ENCODE peak calls at places on chromosome 15, in seven cellular contexts. U, R, B, G, W, F and Y are unnamed samples. For H3K27me3, the result is how much of the 10 kb centered on the place peaks cover.

GRCh38 chr15:48330855-48331795 is at the start of gene DUT:
- DNase-seq in U (peak), R (peak), B (peak), G (peak), W (peak), F (peak), Y (peak)

GRCh38 chr15:71374607-71375352 is 259.5 kb downstream of the THSD4 start:
- DNase-seq in U (no peak), R (no peak), B (no peak), G (peak), W (peak), F (no peak), Y (no peak)

GRCh38 chr15:22887157-22887951 is 48.9 kb downstream of the NIPA2 start:
- DNase-seq in U (no peak), R (peak), B (peak), G (peak), W (no peak), F (no peak), Y (peak)

GRCh38 chr15:99818872-99819271 is 85.6 kb upstream of the LYSMD4 start:
- DNase-seq in U (no peak), R (no peak), B (no peak), G (no peak), W (no peak), F (no peak), Y (no peak)

GRCh38 chr15:39598958-39599845 is 18.3 kb downstream of the THBS1 start:
- DNase-seq in U (no peak), R (no peak), B (no peak), G (peak), W (no peak), F (no peak), Y (no peak)

GRCh38 chr15:34158355-34158754 is 51.5 kb downstream of the KATNBL1 start:
- DNase-seq in U (no peak), R (no peak), B (no peak), G (no peak), W (no peak), F (no peak), Y (no peak)

GRCh38 chr15:87609474-87609873 is 647.1 kb downstream of the NTRK3 start:
- DNase-seq in U (no peak), R (no peak), B (no peak), G (peak), W (no peak), F (peak), Y (no peak)

GRCh38 chr15:35181538-35181937 is 96.4 kb upstream of the NANOGP8 start:
- DNase-seq in U (no peak), R (no peak), B (no peak), G (peak), W (no peak), F (no peak), Y (no peak)

GRCh38 chr15:20644026-20644425 is 102.4 kb upstream of the GOLGA6L6 start:
- DNase-seq in U (no peak), R (no peak), B (peak), G (no peak), W (no peak), F (no peak), Y (no peak)

GRCh38 chr15:52738311-52738710 is 51.8 kb downstream of the ONECUT1 start:
- DNase-seq in U (no peak), R (no peak), B (no peak), G (no peak), W (no peak), F (no peak), Y (no peak)

GRCh38 chr15:58732620-58733363 is 16.7 kb downstream of the ADAM10 start:
- DNase-seq in U (no peak), R (no peak), B (no peak), G (no peak), W (no peak), F (no peak), Y (no peak)

GRCh38 chr15:67839358-67839928 is 402 bp downstream of the RNU6-1 start:
- DNase-seq in U (no peak), R (no peak), B (no peak), G (peak), W (peak), F (no peak), Y (no peak)

GRCh38 chr15:45827275-45827674 is 192.4 kb downstream of the SQOR start:
- DNase-seq in U (peak), R (no peak), B (no peak), G (no peak), W (no peak), F (peak), Y (no peak)

GRCh38 chr15:96273317-96274086 is 57.0 kb upstream of the NR2F2 start:
- DNase-seq in U (peak), R (no peak), B (no peak), G (peak), W (no peak), F (peak), Y (no peak)

GRCh38 chr15:36589971-36590370 is 10.5 kb downstream of the CDIN1 start:
- DNase-seq in U (no peak), R (no peak), B (no peak), G (peak), W (no peak), F (no peak), Y (no peak)

GRCh38 chr15:64687167-64688085 is 88.0 kb downstream of the RBPMS2 start:
- DNase-seq in U (no peak), R (peak), B (no peak), G (no peak), W (peak), F (no peak), Y (no peak)

GRCh38 chr15:67002379-67002778 is 63.0 kb upstream of the SMAD3 start:
- DNase-seq in U (no peak), R (no peak), B (no peak), G (no peak), W (no peak), F (no peak), Y (no peak)

GRCh38 chr15:40354408-40355171 is 3.4 kb upstream of the DISP2 start:
- DNase-seq in U (peak), R (peak), B (peak), G (peak), W (peak), F (no peak), Y (no peak)

GRCh38 chr15:40925863-40926658 is 3.1 kb upstream of the DLL4 start:
- DNase-seq in U (peak), R (no peak), B (no peak), G (no peak), W (peak), F (no peak), Y (peak)

GRCh38 chr15:30038667-30039523 is 43.9 kb upstream of the GOLGA8J start:
- DNase-seq in U (no peak), R (no peak), B (no peak), G (no peak), W (no peak), F (peak), Y (no peak)

GRCh38 chr15:52221730-52222129 is 30.5 kb upstream of the GNB5 start:
- DNase-seq in U (no peak), R (no peak), B (no peak), G (no peak), W (no peak), F (no peak), Y (no peak)

GRCh38 chr15:35505816-35506215 is 40.1 kb downstream of the DPH6 start:
- DNase-seq in U (no peak), R (no peak), B (no peak), G (no peak), W (no peak), F (no peak), Y (no peak)

GRCh38 chr15:70344666-70345065 is 246.9 kb upstream of the TLE3 start:
- DNase-seq in U (peak), R (no peak), B (no peak), G (no peak), W (peak), F (peak), Y (no peak)

GRCh38 chr15:62344806-62345539 is 179.9 kb upstream of the C2CD4B start:
- DNase-seq in U (peak), R (peak), B (no peak), G (peak), W (peak), F (peak), Y (no peak)
- H3K4me3 ChIP-seq in U (no peak), R (no peak), B (no peak), G (peak), W (peak), F (no peak), Y (no peak)

DNA sequence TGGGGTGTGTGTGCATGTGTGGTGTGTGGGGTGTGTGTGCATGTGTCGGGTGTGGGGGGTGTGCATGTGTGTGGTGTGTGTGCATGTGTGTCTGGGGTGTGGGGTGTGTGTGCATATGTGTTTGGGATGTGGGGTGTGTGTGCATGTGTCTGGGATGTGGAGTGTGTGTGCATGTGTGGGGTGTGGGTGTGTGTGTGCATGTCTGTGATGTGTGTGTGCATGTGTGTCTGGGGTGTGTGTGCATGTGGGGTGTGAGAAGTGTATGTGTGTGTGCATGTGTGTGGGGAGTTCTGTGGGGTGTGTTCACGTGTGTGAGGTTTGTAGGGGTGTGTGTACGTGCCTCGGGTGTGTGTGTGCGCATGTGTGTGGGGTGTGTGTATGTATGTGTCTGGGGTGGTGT is 6.7 kb upstream of the OCA2 start:
- DNase-seq in U (no peak), R (no peak), B (no peak), G (no peak), W (no peak), F (no peak), Y (no peak)
- H3K27me3 ChIP-seq in U (under half), R (under half), B (under half), G (under half), W (under half), F (under half), Y (under half)

DNA sequence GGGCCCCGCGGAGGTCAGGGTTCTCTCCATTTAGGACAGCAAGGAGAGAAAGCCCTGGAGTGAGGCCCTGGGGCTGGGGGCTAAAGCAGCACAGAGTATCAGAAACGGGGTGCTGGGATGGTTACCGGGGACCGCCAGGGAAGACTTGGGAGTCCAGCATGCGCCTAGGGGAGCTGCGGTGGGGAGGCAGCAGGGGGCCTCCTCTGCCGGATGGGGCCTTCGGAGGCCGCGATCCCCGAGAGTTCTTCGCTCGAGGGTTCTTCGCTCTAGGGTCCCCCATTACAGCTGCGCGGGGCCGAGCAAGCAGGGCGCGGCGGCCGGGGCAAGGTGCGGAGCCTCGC is 515 bp upstream of the APBA2 start:
- DNase-seq in U (no peak), R (no peak), B (no peak), G (no peak), W (no peak), F (no peak), Y (no peak)
- H3K4me3 ChIP-seq in U (peak), R (no peak), B (peak), G (peak), W (peak), F (no peak), Y (peak)

GRCh38 chr15:55588070-55588817 is at the start of gene PYGO1:
- DNase-seq in U (peak), R (peak), B (peak), G (peak), W (peak), F (peak), Y (peak)

GRCh38 chr15:55589297-55589696 is 1.2 kb upstream of the PYGO1 start:
- DNase-seq in U (no peak), R (no peak), B (no peak), G (no peak), W (no peak), F (no peak), Y (no peak)

GRCh38 chr15:55587321-55588069 is 650 bp downstream of the PYGO1 start:
- DNase-seq in U (peak), R (peak), B (peak), G (peak), W (peak), F (peak), Y (no peak)

GRCh38 chr15:55586808-55587207 is 1.3 kb downstream of the PYGO1 start:
- DNase-seq in U (no peak), R (no peak), B (no peak), G (peak), W (no peak), F (no peak), Y (no peak)

DNA sequence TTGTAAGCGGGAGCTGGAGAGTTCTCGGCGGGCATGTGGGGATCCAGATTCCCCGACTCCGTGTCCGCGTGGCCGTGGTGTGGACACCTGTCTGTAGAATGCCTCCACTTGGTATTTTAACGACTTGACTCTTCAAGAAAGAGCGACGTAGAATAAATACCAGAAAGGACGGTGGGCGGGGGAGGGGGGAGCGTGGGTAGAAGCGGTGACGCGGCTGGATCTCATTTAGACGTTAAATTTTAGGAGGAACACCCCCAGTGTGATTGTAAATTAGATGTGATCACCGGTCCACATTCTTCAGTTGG is 625 bp upstream of the PYGO1 start:
- DNase-seq in U (no peak), R (no peak), B (no peak), G (no peak), W (no peak), F (no peak), Y (no peak)
- H3K27me3 ChIP-seq in U (under half), R (under half), B (under half), G (under half), W (under half), F (under half), Y (under half)

GRCh38 chr15:62895905-62896316 is 146.6 kb upstream of the TPM1 start:
- DNase-seq in U (no peak), R (no peak), B (no peak), G (peak), W (no peak), F (no peak), Y (no peak)

GRCh38 chr15:62897634-62898033 is 144.9 kb upstream of the TPM1 start:
- DNase-seq in U (no peak), R (no peak), B (no peak), G (no peak), W (no peak), F (no peak), Y (no peak)

GRCh38 chr15:62895139-62895866 is 147.2 kb upstream of the TPM1 start:
- DNase-seq in U (no peak), R (no peak), B (no peak), G (peak), W (no peak), F (no peak), Y (no peak)

GRCh38 chr15:62896969-62897486 is 145.5 kb upstream of the TPM1 start:
- DNase-seq in U (peak), R (peak), B (peak), G (peak), W (no peak), F (peak), Y (peak)

GRCh38 chr15:62896380-62896866 is 146.1 kb upstream of the TPM1 start:
- DNase-seq in U (no peak), R (no peak), B (no peak), G (no peak), W (no peak), F (no peak), Y (no peak)
- H3K4me3 ChIP-seq in U (no peak), R (no peak), B (no peak), G (no peak), W (no peak), F (no peak), Y (no peak)

GRCh38 chr15:55250392-55250791 is 39.2 kb downstream of the RAB27A start:
- DNase-seq in U (no peak), R (no peak), B (no peak), G (peak), W (no peak), F (peak), Y (no peak)

GRCh38 chr15:55247766-55248427 is 41.7 kb downstream of the RAB27A start:
- DNase-seq in U (no peak), R (no peak), B (no peak), G (no peak), W (no peak), F (peak), Y (no peak)

GRCh38 chr15:55248895-55249294 is 40.7 kb downstream of the RAB27A start:
- DNase-seq in U (no peak), R (no peak), B (no peak), G (no peak), W (no peak), F (no peak), Y (no peak)

GRCh38 chr15:55253580-55253979 is 36.0 kb downstream of the RAB27A start:
- DNase-seq in U (no peak), R (no peak), B (no peak), G (peak), W (no peak), F (no peak), Y (no peak)

GRCh38 chr15:55250951-55251350 is 38.7 kb downstream of the RAB27A start:
- DNase-seq in U (peak), R (no peak), B (no peak), G (no peak), W (no peak), F (no peak), Y (no peak)
- H3K27me3 ChIP-seq in U (under half), R (under half), B (under half), G (under half), W (under half), F (under half), Y (under half)

DNA sequence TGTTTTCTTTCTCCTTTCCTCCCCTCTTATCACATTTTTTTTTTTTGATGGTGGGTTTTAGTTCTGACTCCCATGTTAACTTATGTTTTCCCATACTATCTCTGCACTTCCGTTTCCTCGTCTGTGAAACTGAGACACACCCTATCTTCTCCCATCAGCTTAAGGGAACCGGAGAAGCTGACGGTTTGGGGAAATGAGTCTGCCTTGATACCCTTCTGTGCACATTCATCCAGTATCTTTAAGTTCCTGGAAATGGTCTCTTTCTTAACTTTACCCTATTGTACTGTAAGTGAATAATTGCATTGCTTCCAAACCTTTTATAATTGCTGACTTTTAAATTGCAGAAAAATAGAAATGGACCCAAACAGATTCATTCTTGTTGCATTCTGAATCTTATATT is 26.2 kb upstream of the CFAP161 start:
- DNase-seq in U (no peak), R (no peak), B (no peak), G (no peak), W (no peak), F (no peak), Y (no peak)
- H3K4me3 ChIP-seq in U (no peak), R (no peak), B (no peak), G (no peak), W (no peak), F (no peak), Y (no peak)

DNA sequence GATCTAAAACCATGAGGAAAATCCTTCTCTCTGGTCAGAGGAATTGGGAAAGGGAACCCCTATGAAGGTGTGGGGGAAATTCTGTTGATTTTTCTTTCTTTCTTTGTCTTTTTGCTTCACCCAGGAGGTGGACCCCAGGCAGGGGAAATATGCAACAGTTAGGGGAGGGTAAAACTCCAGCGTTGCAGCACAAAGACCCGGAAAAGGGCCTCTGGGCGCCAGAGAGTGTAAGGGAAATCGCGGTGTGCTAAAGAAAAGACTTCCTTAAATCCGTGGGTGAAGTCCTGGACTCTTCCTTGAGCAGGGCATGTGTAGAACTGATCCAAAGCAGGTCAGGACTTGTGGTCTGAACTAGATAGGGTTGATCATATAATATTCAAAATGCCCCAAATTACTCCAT is 11.1 kb upstream of the TBC1D21 start:
- DNase-seq in U (no peak), R (no peak), B (no peak), G (no peak), W (no peak), F (no peak), Y (no peak)
- H3K27me3 ChIP-seq in U (under half), R (under half), B (under half), G (half or more), W (under half), F (under half), Y (under half)

GRCh38 chr15:73942751-73943270 is 16.5 kb downstream of the LOXL1 start:
- DNase-seq in U (no peak), R (peak), B (peak), G (no peak), W (no peak), F (no peak), Y (no peak)

GRCh38 chr15:73941871-73942635 is 15.8 kb downstream of the LOXL1 start:
- DNase-seq in U (no peak), R (peak), B (peak), G (no peak), W (no peak), F (no peak), Y (no peak)

GRCh38 chr15:73940061-73940981 is 14.1 kb downstream of the LOXL1 start:
- DNase-seq in U (no peak), R (peak), B (peak), G (no peak), W (peak), F (no peak), Y (no peak)

GRCh38 chr15:73941044-73941443 is 14.8 kb downstream of the LOXL1 start:
- DNase-seq in U (no peak), R (peak), B (peak), G (peak), W (no peak), F (no peak), Y (no peak)

GRCh38 chr15:73941449-73941848 is 15.2 kb downstream of the LOXL1 start:
- DNase-seq in U (no peak), R (no peak), B (no peak), G (no peak), W (peak), F (no peak), Y (no peak)
- H3K4me3 ChIP-seq in U (no peak), R (no peak), B (no peak), G (no peak), W (no peak), F (no peak), Y (no peak)

GRCh38 chr15:92130244-92130643 is 263.4 kb upstream of the ST8SIA2 start:
- DNase-seq in U (no peak), R (no peak), B (no peak), G (no peak), W (no peak), F (no peak), Y (no peak)
- H3K27me3 ChIP-seq in U (under half), R (under half), B (under half), G (under half), W (under half), F (under half), Y (under half)